ENCODE peak calls at places on chromosome 14, in five cellular contexts. V is cardiac muscle cell; X is activated CD4-positive, alpha-beta T cell treated with anti-CD3 and anti-CD28 coated beads, Interleukin-2, amount 50 U/mL, for 24 hours; L is iris pigment epithelial cell; S is heart right ventricle. R is an unnamed sample.

GRCh38 chr14:71751264-71751663 is 181.0 kb upstream of the RGS6 start:
- DNase-seq in S (no peak), L (no peak), X (no peak), V (no peak), R (no peak)

GRCh38 chr14:31090872-31091764 is 64.9 kb upstream of the STRN3 start:
- DNase-seq in X (no peak), V (no peak), S (peak), L (peak), R (no peak)

GRCh38 chr14:61812347-61813100 is 50.3 kb downstream of the SNAPC1 start:
- DNase-seq in X (no peak), L (no peak), V (peak), S (no peak), R (peak)

GRCh38 chr14:79836577-79836976 is 374.7 kb downstream of the DIO2 start:
- DNase-seq in V (no peak), X (no peak), L (peak), S (no peak), R (no peak)

GRCh38 chr14:55482936-55483605 is 42.7 kb upstream of the TBPL2 start:
- DNase-seq in L (no peak), V (no peak), X (no peak), S (no peak), R (no peak)

GRCh38 chr14:59028476-59029202 is 159.8 kb upstream of the DAAM1 start:
- DNase-seq in S (peak), V (peak), L (peak), X (no peak), R (peak)

GRCh38 chr14:94355191-94355794 is 32.2 kb upstream of the SERPINA6 start:
- DNase-seq in S (peak), X (no peak), L (peak), V (peak), R (peak)

GRCh38 chr14:31261859-31262739 is 54.5 kb upstream of the HECTD1 start:
- DNase-seq in S (peak), L (peak), V (no peak), X (no peak), R (peak)

GRCh38 chr14:104136472-104137296 is 1.7 kb upstream of the KIF26A start:
- DNase-seq in L (no peak), X (no peak), S (no peak), V (no peak), R (no peak)

GRCh38 chr14:105074601-105075053 is 9.4 kb upstream of the GPR132 start:
- DNase-seq in L (no peak), V (no peak), X (no peak), S (peak), R (no peak)

GRCh38 chr14:49621114-49621881 is 699 bp downstream of the MGAT2 start:
- DNase-seq in V (no peak), S (peak), L (peak), X (peak), R (no peak)

GRCh38 chr14:63650336-63650952 is 8.8 kb upstream of the WDR89 start:
- DNase-seq in X (no peak), V (no peak), L (no peak), S (no peak), R (no peak)

GRCh38 chr14:88695873-88696272 is 96.9 kb downstream of the EML5 start:
- DNase-seq in X (no peak), S (no peak), L (peak), V (no peak), R (no peak)

GRCh38 chr14:64717870-64718269 is 13.6 kb downstream of the PLEKHG3 start:
- DNase-seq in L (no peak), V (no peak), X (no peak), S (no peak), R (no peak)

GRCh38 chr14:38256358-38256840 is 506 bp upstream of the CLEC14A start:
- DNase-seq in V (no peak), S (no peak), L (peak), X (no peak), R (no peak)

GRCh38 chr14:21123429-21123828 is 22.6 kb downstream of the TMEM253 start:
- DNase-seq in V (no peak), X (no peak), S (no peak), L (no peak), R (no peak)

GRCh38 chr14:89417469-89418225 is 614 bp upstream of the FOXN3 start:
- DNase-seq in X (peak), V (peak), S (peak), L (peak), R (peak)

GRCh38 chr14:51092965-51093364 is 1.9 kb downstream of the TRIM9 start:
- DNase-seq in V (no peak), L (no peak), S (no peak), X (no peak), R (no peak)

GRCh38 chr14:88326352-88327103 is 3.5 kb upstream of the KCNK10 start:
- DNase-seq in X (no peak), V (peak), L (no peak), S (no peak), R (no peak)

GRCh38 chr14:29805415-29806123 is 122.1 kb downstream of the PRKD1 start:
- DNase-seq in X (no peak), V (no peak), S (peak), L (peak), R (no peak)

GRCh38 chr14:65566820-65567522 is 154.4 kb downstream of the FUT8 start:
- DNase-seq in L (peak), S (no peak), V (no peak), X (no peak), R (no peak)

GRCh38 chr14:61319706-61320105 is 1.7 kb upstream of the PRKCH start:
- DNase-seq in S (no peak), X (no peak), V (no peak), L (no peak), R (no peak)

GRCh38 chr14:95037273-95037672 is 120.1 kb downstream of the DICER1 start:
- DNase-seq in V (no peak), X (no peak), S (no peak), L (no peak), R (no peak)

GRCh38 chr14:38951451-38951850 is 151.6 kb downstream of the SEC23A start:
- DNase-seq in V (no peak), L (peak), X (no peak), S (no peak), R (no peak)